ENCODE peak calls at places on chromosomes 4 and X, in six cellular contexts. One of them, this sample, is unnamed.

GRCh38 chrX:131734621-131735020 is 190.7 kb downstream of the OR13H1 start:
- DNase-seq in IMR-90: peak; percentile 81
- DNase-seq in mesenchymal stem cell: no peak
- DNase-seq in H9: no peak
- DNase-seq in neuronal stem cell: no peak
- DNase-seq in H1: no peak
- DNase-seq in this sample: peak; percentile 96

GRCh38 chr4:43233321-43233720 is 340.8 kb downstream of the GRXCR1 start:
- DNase-seq in IMR-90: no peak
- DNase-seq in mesenchymal stem cell: no peak
- DNase-seq in H9: no peak
- DNase-seq in neuronal stem cell: no peak
- DNase-seq in H1: no peak
- DNase-seq in this sample: no peak

GRCh38 chr4:1487761-1488160 is 81.5 kb upstream of the NKX1-1 start:
- DNase-seq in IMR-90: no peak
- DNase-seq in mesenchymal stem cell: no peak
- DNase-seq in H9: no peak
- DNase-seq in neuronal stem cell: no peak
- DNase-seq in H1: no peak
- DNase-seq in this sample: no peak

GRCh38 chr4:136893638-136894037 is 638.7 kb downstream of the PCDH18 start:
- DNase-seq in IMR-90: no peak
- DNase-seq in mesenchymal stem cell: peak; percentile 11
- DNase-seq in H9: no peak
- DNase-seq in neuronal stem cell: no peak
- DNase-seq in H1: no peak
- DNase-seq in this sample: no peak

GRCh38 chrX:53223068-53223693 is 1.8 kb downstream of the KDM5C start:
- DNase-seq in IMR-90: no peak
- DNase-seq in mesenchymal stem cell: no peak
- DNase-seq in H9: no peak
- DNase-seq in neuronal stem cell: no peak
- DNase-seq in H1: no peak
- DNase-seq in this sample: no peak

GRCh38 chr4:1052231-1052671 is 40.8 kb downstream of the FGFRL1 start:
- DNase-seq in IMR-90: no peak
- DNase-seq in mesenchymal stem cell: no peak
- DNase-seq in H9: peak; percentile 21
- DNase-seq in neuronal stem cell: no peak
- DNase-seq in H1: no peak
- DNase-seq in this sample: peak; percentile 20

GRCh38 chr4:8582941-8583654 is 2.9 kb downstream of the GPR78 start:
- DNase-seq in IMR-90: no peak
- DNase-seq in mesenchymal stem cell: no peak
- DNase-seq in H9: no peak
- DNase-seq in neuronal stem cell: no peak
- DNase-seq in H1: no peak
- DNase-seq in this sample: peak; percentile 97

GRCh38 chr4:169009281-169010124 is 552 bp downstream of the CBR4 start:
- DNase-seq in IMR-90: peak; percentile 53
- DNase-seq in mesenchymal stem cell: peak; percentile 74
- DNase-seq in H9: peak; percentile 53
- DNase-seq in neuronal stem cell: peak; percentile 58
- DNase-seq in H1: peak; percentile 72
- DNase-seq in this sample: peak; percentile 57

GRCh38 chr4:46277165-46277951 is 112.6 kb downstream of the GABRA2 start:
- DNase-seq in IMR-90: no peak
- DNase-seq in mesenchymal stem cell: no peak
- DNase-seq in H9: no peak
- DNase-seq in neuronal stem cell: no peak
- DNase-seq in H1: no peak
- DNase-seq in this sample: no peak

GRCh38 chr4:122621010-122621616 is at the start of gene IL21:
- DNase-seq in IMR-90: no peak
- DNase-seq in mesenchymal stem cell: no peak
- DNase-seq in H9: no peak
- DNase-seq in neuronal stem cell: no peak
- DNase-seq in H1: no peak
- DNase-seq in this sample: no peak

GRCh38 chr4:79016878-79017277 is 77.6 kb upstream of the PAQR3 start:
- DNase-seq in IMR-90: no peak
- DNase-seq in mesenchymal stem cell: no peak
- DNase-seq in H9: no peak
- DNase-seq in neuronal stem cell: no peak
- DNase-seq in H1: no peak
- DNase-seq in this sample: no peak

GRCh38 chr4:61532324-61532723 is 332.2 kb downstream of the ADGRL3 start:
- DNase-seq in IMR-90: peak; percentile 41
- DNase-seq in mesenchymal stem cell: peak; percentile 60
- DNase-seq in H9: no peak
- DNase-seq in neuronal stem cell: peak; percentile 93
- DNase-seq in H1: no peak
- DNase-seq in this sample: no peak

GRCh38 chr4:183241322-183241640 is 78.8 kb downstream of the CLDN22 start:
- DNase-seq in IMR-90: peak; percentile 93
- DNase-seq in mesenchymal stem cell: peak; percentile 86
- DNase-seq in H9: no peak
- DNase-seq in neuronal stem cell: no peak
- DNase-seq in H1: no peak
- DNase-seq in this sample: peak; percentile 94

GRCh38 chrX:103483720-103484119 is 35.6 kb downstream of the RAB40A start:
- DNase-seq in IMR-90: no peak
- DNase-seq in mesenchymal stem cell: no peak
- DNase-seq in H9: no peak
- DNase-seq in neuronal stem cell: no peak
- DNase-seq in H1: no peak
- DNase-seq in this sample: no peak

GRCh38 chr4:94160774-94161173 is 46.9 kb upstream of the SMARCAD1 start:
- DNase-seq in IMR-90: no peak
- DNase-seq in mesenchymal stem cell: no peak
- DNase-seq in H9: no peak
- DNase-seq in neuronal stem cell: no peak
- DNase-seq in H1: no peak
- DNase-seq in this sample: no peak

GRCh38 chr4:113708250-113708649 is 53.3 kb downstream of the CAMK2D start:
- DNase-seq in IMR-90: peak; percentile 29
- DNase-seq in mesenchymal stem cell: peak; percentile 32
- DNase-seq in H9: no peak
- DNase-seq in neuronal stem cell: no peak
- DNase-seq in H1: no peak
- DNase-seq in this sample: no peak

GRCh38 chr4:80077639-80078038 is 4.6 kb upstream of the ANTXR2 start:
- DNase-seq in IMR-90: peak; percentile 69
- DNase-seq in mesenchymal stem cell: no peak
- DNase-seq in H9: no peak
- DNase-seq in neuronal stem cell: no peak
- DNase-seq in H1: no peak
- DNase-seq in this sample: peak; percentile 9

GRCh38 chr4:83858121-83858520 is 322.2 kb downstream of the GPAT3 start:
- DNase-seq in IMR-90: peak; percentile 56
- DNase-seq in mesenchymal stem cell: no peak
- DNase-seq in H9: no peak
- DNase-seq in neuronal stem cell: no peak
- DNase-seq in H1: no peak
- DNase-seq in this sample: no peak

GRCh38 chr4:150237110-150237852 is 159.0 kb downstream of the DCLK2 start:
- DNase-seq in IMR-90: peak; percentile 98
- DNase-seq in mesenchymal stem cell: peak; percentile 97
- DNase-seq in H9: no peak
- DNase-seq in neuronal stem cell: no peak
- DNase-seq in H1: no peak
- DNase-seq in this sample: peak; percentile 79

GRCh38 chr4:139297001-139297410 is 4.3 kb upstream of the NAA15 start:
- DNase-seq in IMR-90: peak; percentile 54
- DNase-seq in mesenchymal stem cell: peak; percentile 57
- DNase-seq in H9: no peak
- DNase-seq in neuronal stem cell: no peak
- DNase-seq in H1: no peak
- DNase-seq in this sample: no peak

GRCh38 chrX:101550362-101550761 is at the start of gene ARMCX1:
- DNase-seq in IMR-90: peak; percentile 74
- DNase-seq in mesenchymal stem cell: peak; percentile 86
- DNase-seq in H9: peak; percentile 75
- DNase-seq in neuronal stem cell: peak; percentile 36
- DNase-seq in H1: peak; percentile 53
- DNase-seq in this sample: peak; percentile 3

GRCh38 chrX:41542151-41542935 is 95.2 kb downstream of the NYX start:
- DNase-seq in IMR-90: peak; percentile 20
- DNase-seq in mesenchymal stem cell: no peak
- DNase-seq in H9: no peak
- DNase-seq in neuronal stem cell: no peak
- DNase-seq in H1: no peak
- DNase-seq in this sample: peak; percentile 64

GRCh38 chrX:69149466-69150293 is 15.6 kb downstream of the PJA1 start:
- DNase-seq in IMR-90: no peak
- DNase-seq in mesenchymal stem cell: no peak
- DNase-seq in H9: peak; percentile 92
- DNase-seq in neuronal stem cell: peak; percentile 67
- DNase-seq in H1: peak; percentile 76
- DNase-seq in this sample: peak; percentile 41

GRCh38 chr4:33890841-33891240 is 2353.5 kb downstream of the ARAP2 start:
- DNase-seq in IMR-90: no peak
- DNase-seq in mesenchymal stem cell: no peak
- DNase-seq in H9: no peak
- DNase-seq in neuronal stem cell: no peak
- DNase-seq in H1: no peak
- DNase-seq in this sample: no peak

GRCh38 chrX:46912673-46913491 is 661 bp downstream of the JADE3 start:
- DNase-seq in IMR-90: peak; percentile 14
- DNase-seq in mesenchymal stem cell: peak; percentile 59
- DNase-seq in H9: peak; percentile 49
- DNase-seq in neuronal stem cell: peak; percentile 51
- DNase-seq in H1: peak; percentile 60
- DNase-seq in this sample: peak; percentile 54

GRCh38 chr4:82905205-82905604 is 4.7 kb downstream of the THAP9 start:
- DNase-seq in IMR-90: peak; percentile 64
- DNase-seq in mesenchymal stem cell: peak; percentile 47
- DNase-seq in H9: no peak
- DNase-seq in neuronal stem cell: no peak
- DNase-seq in H1: no peak
- DNase-seq in this sample: no peak

GRCh38 chr4:4422856-4423485 is 36.1 kb downstream of the NSG1 start:
- DNase-seq in IMR-90: no peak
- DNase-seq in mesenchymal stem cell: no peak
- DNase-seq in H9: peak; percentile 17
- DNase-seq in neuronal stem cell: no peak
- DNase-seq in H1: peak; percentile 47
- DNase-seq in this sample: no peak

GRCh38 chr4:7075962-7076693 is 8.3 kb upstream of the GRPEL1 start:
- DNase-seq in IMR-90: no peak
- DNase-seq in mesenchymal stem cell: peak; percentile 24
- DNase-seq in H9: no peak
- DNase-seq in neuronal stem cell: no peak
- DNase-seq in H1: no peak
- DNase-seq in this sample: no peak

DNA sequence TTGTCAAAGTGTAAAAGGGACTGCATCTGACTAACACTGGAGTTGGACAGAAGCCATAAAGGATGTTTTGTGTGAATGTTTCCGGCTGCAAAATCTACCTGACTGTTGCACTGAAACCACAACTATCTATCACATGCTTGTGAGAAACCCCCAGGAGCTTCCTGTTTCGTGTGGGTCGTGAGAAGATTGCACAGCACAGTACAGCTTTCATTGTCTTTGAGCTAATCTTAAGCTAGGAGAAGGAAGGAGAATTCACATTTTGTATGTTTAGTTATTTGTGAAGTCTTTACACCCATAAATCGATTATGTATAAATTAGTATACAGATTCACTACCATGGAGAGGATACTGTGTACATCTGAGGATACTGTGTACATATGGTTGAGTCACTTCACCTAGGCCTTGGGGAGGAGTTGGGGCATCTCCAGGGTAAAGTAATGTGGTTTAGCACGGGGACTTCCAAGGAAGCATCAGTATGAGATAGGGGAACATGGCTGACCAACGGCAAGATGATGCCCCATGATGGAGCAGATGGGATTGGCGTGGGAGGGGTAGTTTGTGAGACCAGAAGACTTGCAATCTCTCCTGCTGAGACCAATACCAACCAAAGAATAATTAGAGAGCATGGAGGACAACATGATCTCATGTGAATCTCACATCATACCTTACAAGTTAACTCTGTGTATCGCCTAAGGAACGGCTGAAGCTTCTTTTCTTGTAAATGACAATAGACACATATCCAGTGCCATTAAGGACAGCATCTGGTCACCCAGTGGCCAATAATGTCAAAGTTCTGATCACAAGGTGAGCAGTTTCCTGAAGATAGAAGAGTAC is 43.1 kb upstream of the FAM9C start:
- DNase-seq in IMR-90: peak; percentile 70
- DNase-seq in mesenchymal stem cell: peak; percentile 72
- DNase-seq in H9: no peak
- DNase-seq in neuronal stem cell: no peak
- DNase-seq in H1: no peak
- DNase-seq in this sample: peak; percentile 17
- H3K27ac ChIP-seq in IMR-90: no peak overlapping the region
- H3K27ac ChIP-seq in mesenchymal stem cell: peak overlapping the region; percentile 49
- H3K27ac ChIP-seq in H9: no peak overlapping the region
- H3K27ac ChIP-seq in neuronal stem cell: no peak overlapping the region
- H3K27ac ChIP-seq in H1: no peak overlapping the region
- H3K27ac ChIP-seq in this sample: no peak overlapping the region

GRCh38 chrX:18983711-18984380 is at the start of gene PHKA2:
- DNase-seq in IMR-90: no peak
- DNase-seq in mesenchymal stem cell: peak; percentile 61
- DNase-seq in H9: peak; percentile 57
- DNase-seq in neuronal stem cell: no peak
- DNase-seq in H1: peak; percentile 72
- DNase-seq in this sample: peak; percentile 22

GRCh38 chrX:18981124-18981807 is 2.6 kb downstream of the PHKA2 start:
- DNase-seq in IMR-90: no peak
- DNase-seq in mesenchymal stem cell: no peak
- DNase-seq in H9: no peak
- DNase-seq in neuronal stem cell: no peak
- DNase-seq in H1: no peak
- DNase-seq in this sample: no peak

GRCh38 chrX:18985186-18985435 is 1.2 kb upstream of the PHKA2 start:
- DNase-seq in IMR-90: no peak
- DNase-seq in mesenchymal stem cell: no peak
- DNase-seq in H9: no peak
- DNase-seq in neuronal stem cell: no peak
- DNase-seq in H1: no peak
- DNase-seq in this sample: no peak

GRCh38 chrX:18984381-18985185 is 669 bp upstream of the PHKA2 start:
- DNase-seq in IMR-90: peak; percentile 52
- DNase-seq in mesenchymal stem cell: peak; percentile 83
- DNase-seq in H9: peak; percentile 82
- DNase-seq in neuronal stem cell: peak; percentile 71
- DNase-seq in H1: peak; percentile 75
- DNase-seq in this sample: peak; percentile 79
- H3K9ac ChIP-seq in IMR-90: peak overlapping the region; percentile 82
- H3K9ac ChIP-seq in mesenchymal stem cell: peak overlapping the region; percentile 86
- H3K9ac ChIP-seq in H9: peak overlapping the region; percentile 76
- H3K9ac ChIP-seq in neuronal stem cell: peak overlapping the region; percentile 21
- H3K9ac ChIP-seq in H1: peak overlapping the region; percentile 43
- H3K9ac ChIP-seq in this sample: peak overlapping the region; percentile 81

GRCh38 chr4:143336828-143337599 is at the start of gene GAB1:
- DNase-seq in IMR-90: peak; percentile 80
- DNase-seq in mesenchymal stem cell: peak; percentile 92
- DNase-seq in H9: peak; percentile 85
- DNase-seq in neuronal stem cell: peak; percentile 79
- DNase-seq in H1: peak; percentile 81
- DNase-seq in this sample: peak; percentile 90
- H2BK120ac ChIP-seq in IMR-90: peak within 1 kb of the TSS; percentile 90
- H2BK120ac ChIP-seq in mesenchymal stem cell: peak within 1 kb of the TSS; percentile 77
- H2BK120ac ChIP-seq in H9: no peak within 1 kb of the TSS
- H2BK120ac ChIP-seq in neuronal stem cell: no peak within 1 kb of the TSS
- H2BK120ac ChIP-seq in H1: no peak within 1 kb of the TSS
- H2BK120ac ChIP-seq in this sample: peak within 1 kb of the TSS; percentile 86

GRCh38 chr4:185194924-185195632 is 8.7 kb downstream of the CFAP97 start:
- DNase-seq in IMR-90: no peak
- DNase-seq in mesenchymal stem cell: no peak
- DNase-seq in H9: no peak
- DNase-seq in neuronal stem cell: no peak
- DNase-seq in H1: no peak
- DNase-seq in this sample: no peak
- H3K27ac ChIP-seq in IMR-90: no peak overlapping the region
- H3K27ac ChIP-seq in mesenchymal stem cell: no peak overlapping the region
- H3K27ac ChIP-seq in H9: no peak overlapping the region
- H3K27ac ChIP-seq in neuronal stem cell: no peak overlapping the region
- H3K27ac ChIP-seq in H1: no peak overlapping the region
- H3K27ac ChIP-seq in this sample: no peak overlapping the region

This sample was measured in trophoblast cell.